ENCODE peak calls at places on chromosomes 7 and 10, in four cellular contexts. L is A549, D is HepG2, S is K562. W is an unnamed sample.

GRCh38 chr10:51260376-51260775 is 186.1 kb downstream of the PRKG1 start:
- DNase-seq in L (no peak), D (no peak), S (no peak), W (no peak)

GRCh38 chr10:20709708-20710107 is 187.4 kb downstream of the NEBL start:
- DNase-seq in L (no peak), D (no peak), S (no peak), W (no peak)

GRCh38 chr7:106493041-106493731 is 167.8 kb downstream of the CCDC71L start:
- DNase-seq in L (no peak), D (no peak), S (no peak), W (no peak)

GRCh38 chr10:112286837-112287818 is 3.9 kb downstream of the TECTB start:
- DNase-seq in L (no peak), D (peak), S (no peak), W (no peak)

GRCh38 chr10:84196083-84196482 is 1.7 kb downstream of the CDHR1 start:
- DNase-seq in L (peak), D (peak), S (no peak), W (no peak)

GRCh38 chr10:132313305-132313704 is 5.6 kb upstream of the STK32C start:
- DNase-seq in L (no peak), D (no peak), S (no peak), W (no peak)

GRCh38 chr10:86954681-86955500 is 2.5 kb downstream of the MMRN2 start:
- DNase-seq in L (no peak), D (no peak), S (no peak), W (no peak)

GRCh38 chr10:33947563-33947962 is 613.1 kb upstream of the NRP1 start:
- DNase-seq in L (no peak), D (no peak), S (no peak), W (no peak)

GRCh38 chr10:576130-576465 is 113.4 kb downstream of the DIP2C start:
- DNase-seq in L (no peak), D (no peak), S (no peak), W (no peak)

GRCh38 chr10:79195091-79195923 is 126.5 kb downstream of the ZMIZ1 start:
- DNase-seq in L (peak), D (peak), S (peak), W (peak)

GRCh38 chr10:79196470-79197461 is 128.0 kb downstream of the ZMIZ1 start:
- DNase-seq in L (peak), D (peak), S (peak), W (no peak)

GRCh38 chr10:79193694-79194382 is 125.1 kb downstream of the ZMIZ1 start:
- DNase-seq in L (no peak), D (no peak), S (no peak), W (no peak)

GRCh38 chr10:79200346-79200745 is 131.6 kb downstream of the ZMIZ1 start:
- DNase-seq in L (no peak), D (no peak), S (no peak), W (no peak)

GRCh38 chr10:79197558-79197957 is 128.8 kb downstream of the ZMIZ1 start:
- DNase-seq in L (no peak), D (no peak), S (no peak), W (no peak)
- TF ChIP-seq PHF8 in L (no peak), D (no peak), S (no peak), W (no peak)

DNA sequence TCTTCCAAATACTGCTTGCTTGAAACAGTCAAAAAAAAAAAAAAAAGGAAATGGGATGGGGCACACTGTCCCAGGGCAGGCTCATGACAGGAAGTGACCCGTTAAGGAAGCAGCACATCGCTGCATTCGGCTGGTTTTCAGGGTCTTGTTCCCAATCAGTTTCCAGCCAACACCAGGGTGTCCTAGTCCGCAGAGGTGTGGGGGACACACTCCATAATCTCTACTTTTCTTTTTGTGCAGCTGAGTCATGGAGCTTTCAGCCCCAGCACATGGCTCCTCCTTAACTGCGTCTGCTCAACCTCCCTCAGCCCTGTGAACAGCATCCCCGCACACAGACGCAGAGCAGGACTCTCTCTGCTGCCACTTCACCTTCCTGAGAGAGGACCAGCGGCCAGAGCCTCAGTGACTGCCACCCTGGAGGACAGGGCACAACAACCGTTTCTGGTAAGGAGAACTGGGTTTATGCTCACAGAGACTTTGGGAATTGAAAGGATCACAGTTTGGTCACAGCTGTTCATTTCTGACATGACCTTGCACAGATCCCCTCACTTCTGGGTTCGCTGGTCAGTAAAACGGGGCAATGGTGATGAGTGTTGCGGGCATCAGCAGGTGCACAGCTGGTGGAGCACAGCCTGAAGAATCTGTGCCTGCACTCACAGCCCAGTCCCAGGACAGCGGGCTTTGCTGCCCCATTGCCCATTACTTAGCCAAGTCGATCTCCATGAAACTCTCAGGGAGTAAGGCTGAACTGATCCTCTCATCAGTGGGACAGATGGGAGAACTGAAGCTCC is at the start of gene GIMAP5:
- DNase-seq in L (no peak), D (no peak), S (no peak), W (no peak)
- TF ChIP-seq PHF8 in L (no peak), D (no peak), S (no peak), W (no peak)

GRCh38 chr7:66877577-66878300 is 43.3 kb upstream of the TMEM248 start:
- DNase-seq in L (no peak), D (no peak), S (no peak), W (no peak)
- TF ChIP-seq PHF8 in L (no peak), D (no peak), S (no peak), W (no peak)

DNA sequence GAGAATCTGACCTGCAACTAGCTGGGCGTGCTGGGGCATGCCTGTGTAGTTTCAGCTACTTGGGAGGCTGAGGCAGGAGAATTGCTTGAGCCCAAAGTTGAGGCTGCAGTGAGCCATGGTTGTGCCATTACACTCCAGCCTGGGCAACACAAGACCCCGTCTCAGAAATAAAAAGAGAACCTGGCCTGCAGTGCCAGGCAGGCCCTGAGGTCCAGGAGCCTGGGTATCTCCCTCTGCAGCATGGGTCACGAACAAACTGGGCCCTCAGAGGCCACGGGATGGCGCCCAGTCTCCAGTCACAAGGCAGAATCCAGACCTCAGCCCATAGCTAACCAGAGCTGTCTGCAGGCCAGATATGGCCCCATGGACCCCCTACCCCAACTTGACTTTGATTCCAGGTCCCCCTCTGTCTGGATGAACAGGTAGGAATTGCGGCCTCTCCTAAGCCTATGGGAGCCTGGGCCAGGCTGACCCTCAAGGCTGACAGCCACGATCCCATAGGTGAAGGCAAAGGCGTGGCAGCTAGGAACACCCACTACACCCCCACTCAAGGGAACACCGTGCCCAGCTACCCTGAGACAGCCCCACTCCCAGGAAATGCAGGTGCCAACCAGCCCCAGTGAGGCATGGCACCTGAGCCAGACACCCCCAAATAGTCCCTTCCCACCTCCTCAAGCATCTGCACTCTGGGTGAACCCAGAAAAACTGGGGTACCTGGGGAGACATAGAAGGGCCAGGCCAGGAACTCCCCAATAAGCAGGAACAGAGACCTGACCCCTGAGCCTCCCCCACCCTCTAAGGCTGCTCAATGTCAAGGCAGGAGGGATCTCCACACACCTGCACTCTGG is 102.8 kb upstream of the TNRC18 start:
- DNase-seq in L (no peak), D (peak), S (no peak), W (peak)
- TF ChIP-seq PHF8 in L (no peak), D (peak), S (no peak), W (no peak)

GRCh38 chr7:8144856-8145255 is 117.1 kb downstream of the ICA1 start:
- DNase-seq in L (no peak), D (no peak), S (no peak), W (no peak)

GRCh38 chr7:8147004-8147403 is 115.0 kb downstream of the ICA1 start:
- DNase-seq in L (no peak), D (no peak), S (no peak), W (no peak)

GRCh38 chr7:8141070-8141469 is 120.9 kb downstream of the ICA1 start:
- DNase-seq in L (no peak), D (no peak), S (no peak), W (no peak)

GRCh38 chr7:8146156-8146555 is 115.8 kb downstream of the ICA1 start:
- DNase-seq in L (no peak), D (no peak), S (no peak), W (no peak)

DNA sequence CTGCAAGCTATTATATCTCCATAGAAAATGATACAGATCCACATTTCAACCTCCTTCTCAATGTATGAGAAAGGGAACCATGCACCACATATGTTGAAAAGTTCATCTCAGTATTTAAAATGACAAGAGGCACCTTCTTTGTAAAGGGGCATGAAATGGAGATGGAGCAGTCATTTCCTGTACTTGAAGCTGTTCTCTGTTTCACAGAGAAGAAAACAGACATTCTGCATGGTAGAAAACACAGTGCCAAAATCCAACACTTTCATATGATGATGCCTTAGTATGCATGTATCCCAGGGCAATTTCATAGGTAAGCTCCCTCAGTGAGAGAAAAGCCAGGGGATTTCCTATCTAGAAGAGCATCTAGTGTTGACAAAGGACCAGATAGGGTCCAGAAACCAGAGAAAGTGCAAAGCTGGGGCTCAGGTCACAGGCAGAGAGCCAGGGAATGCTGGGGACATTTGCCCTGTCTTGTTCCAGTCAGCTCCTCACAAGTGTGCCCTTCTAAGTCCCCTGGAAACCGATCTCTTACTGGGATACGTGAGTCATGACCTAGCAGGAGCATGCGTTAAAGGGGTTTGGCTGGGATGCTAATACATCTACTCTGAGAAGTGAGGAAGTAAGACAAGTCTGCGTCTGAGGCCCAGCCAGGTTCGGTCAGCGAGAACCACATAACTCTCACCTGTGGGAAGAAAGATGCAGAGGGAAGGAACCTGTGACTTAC is 118.7 kb downstream of the ICA1 start:
- DNase-seq in L (no peak), D (no peak), S (no peak), W (no peak)
- TF ChIP-seq PHF8 in L (no peak), D (no peak), S (no peak), W (no peak)

DNA sequence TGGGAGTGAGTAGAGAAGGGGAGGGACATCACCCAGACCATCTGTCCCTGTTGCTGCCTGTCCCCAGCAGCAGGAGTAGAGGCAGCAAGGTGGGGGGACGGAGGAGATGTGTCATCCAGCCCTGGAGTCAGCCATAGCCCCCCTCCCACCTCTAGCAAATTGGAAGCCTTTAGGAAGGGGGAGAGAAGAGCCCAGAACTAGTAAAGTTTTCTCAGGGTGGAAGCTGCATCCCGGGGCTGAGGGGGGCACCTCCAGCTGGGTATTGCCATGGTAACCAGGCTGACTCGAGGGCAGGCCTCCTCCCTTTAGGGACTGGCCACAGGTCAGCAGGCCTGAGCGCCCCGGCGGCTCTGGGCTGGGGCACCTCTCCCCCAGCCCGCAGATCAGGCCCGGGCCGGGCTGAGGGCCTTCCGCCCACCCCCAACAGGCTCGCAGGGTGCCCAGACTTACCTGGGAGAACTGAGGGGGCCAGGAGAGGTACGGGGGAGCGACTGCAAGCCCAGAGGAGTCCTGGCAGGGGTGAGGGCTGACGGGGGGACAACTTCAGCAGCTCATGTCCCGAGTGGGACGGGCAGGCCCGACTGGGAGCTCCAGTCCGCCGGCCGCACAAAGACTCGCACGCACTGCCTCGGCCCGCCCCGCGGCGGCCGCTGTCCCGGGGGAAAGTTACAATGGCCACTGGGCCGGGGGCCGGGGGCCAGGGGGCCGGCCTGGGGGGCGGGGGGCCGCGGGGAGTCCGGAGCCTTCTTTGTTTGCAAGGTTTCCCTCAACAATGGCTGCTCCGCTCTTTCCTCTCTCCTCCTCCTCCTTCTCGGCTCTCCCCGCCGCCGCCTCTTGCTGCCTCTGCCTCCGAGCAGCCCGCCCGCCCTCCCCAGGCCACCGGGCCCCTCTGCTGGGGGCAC is 6.0 kb downstream of the LDB1 start:
- DNase-seq in L (no peak), D (no peak), S (no peak), W (no peak)
- TF ChIP-seq PHF8 in L (no peak), D (peak), S (peak), W (no peak)

GRCh38 chr7:82506208-82506607 is 62.6 kb upstream of the CACNA2D1 start:
- DNase-seq in L (no peak), D (no peak), S (no peak), W (no peak)

GRCh38 chr7:82511542-82511941 is 68.0 kb upstream of the CACNA2D1 start:
- DNase-seq in L (no peak), D (no peak), S (no peak), W (no peak)

GRCh38 chr7:82507365-82507975 is 63.9 kb upstream of the CACNA2D1 start:
- DNase-seq in L (no peak), D (no peak), S (no peak), W (no peak)

GRCh38 chr7:82506702-82507101 is 63.1 kb upstream of the CACNA2D1 start:
- DNase-seq in L (no peak), D (no peak), S (no peak), W (no peak)

GRCh38 chr7:82507976-82508677 is 64.5 kb upstream of the CACNA2D1 start:
- DNase-seq in L (no peak), D (no peak), S (no peak), W (peak)
- TF ChIP-seq PHF8 in L (no peak), D (no peak), S (no peak), W (no peak)